ENCODE peak calls at places on chromosomes 3 and 15, in ten cellular contexts. O is GM12864; F is Calu3; V is substantia nigra; K is iPS DF 19.7; R is activated T-cell treated with anti-CD3 and anti-CD28 coated beads for 48 hours; L is non-pigmented ciliary epithelial cell; I is HS-27A; Z is right lobe of liver; H is effector CD4-positive, alpha-beta T cell. D is an unnamed sample.

GRCh38 chr15:101810905-101811304 is 1.1 kb upstream of the OR4F15 start:
- DNase-seq in Z (no peak), R (no peak), K (no peak), L (no peak), H (no peak), V (no peak), O (no peak), I (no peak), F (no peak), D (peak; percentile 37)

GRCh38 chr3:109188726-109189125 is 52.2 kb downstream of the C3orf85 start:
- DNase-seq in K (no peak), Z (no peak), V (no peak), I (no peak), H (no peak), F (no peak), R (no peak), O (no peak), L (no peak), D (no peak)

GRCh38 chr3:17580901-17581300 is 161.5 kb downstream of the TBC1D5 start:
- DNase-seq in V (no peak), R (no peak), L (no peak), I (no peak), H (no peak), O (no peak), K (no peak), F (no peak), Z (no peak), D (no peak)

GRCh38 chr15:85748176-85748575 is 46.5 kb downstream of the KLHL25 start:
- DNase-seq in K (no peak), V (no peak), L (no peak), R (no peak), I (no peak), O (no peak), Z (no peak), H (no peak), F (no peak), D (no peak)

GRCh38 chr3:355622-356021 is 159.1 kb downstream of the CHL1 start:
- DNase-seq in Z (no peak), K (no peak), O (no peak), I (no peak), H (no peak), L (no peak), F (no peak), V (no peak), R (no peak), D (peak; percentile 64)

GRCh38 chr15:20295238-20295811 is 246.3 kb downstream of the GOLGA6L6 start:
- DNase-seq in L (no peak), K (no peak), F (no peak), V (no peak), I (no peak), O (no peak), H (no peak), R (no peak), Z (no peak), D (no peak)

GRCh38 chr3:57048728-57049127 is 11.7 kb upstream of the SPATA12 start:
- DNase-seq in L (no peak), F (no peak), I (no peak), O (no peak), V (no peak), R (no peak), Z (no peak), H (no peak), K (no peak), D (peak; percentile 38)

GRCh38 chr3:50269977-50270413 is 1.0 kb downstream of the SEMA3B start:
- DNase-seq in I (no peak), V (no peak), K (no peak), O (no peak), F (peak; percentile 43), Z (no peak), R (no peak), H (no peak), L (no peak), D (peak; percentile 65)

GRCh38 chr3:168575750-168576149 is 480.0 kb upstream of the GOLIM4 start:
- DNase-seq in Z (no peak), K (no peak), V (no peak), L (no peak), I (no peak), F (no peak), O (no peak), H (no peak), R (no peak), D (no peak)

GRCh38 chr3:58009026-58009748 is 965 bp downstream of the FLNB start:
- DNase-seq in Z (peak; percentile 69), K (no peak), I (no peak), F (no peak), V (no peak), R (peak; percentile 30), L (no peak), H (peak; percentile 28), O (no peak), D (peak; percentile 40)

GRCh38 chr15:31080618-31081017 is 20.9 kb downstream of the TRPM1 start:
- DNase-seq in Z (peak; percentile 83), I (no peak), H (no peak), F (no peak), O (no peak), R (peak; percentile 12), K (no peak), V (no peak), L (no peak), D (peak; percentile 30)

GRCh38 chr15:58201536-58201935 is 63.4 kb downstream of the AQP9 start:
- DNase-seq in F (no peak), V (no peak), R (no peak), Z (no peak), I (no peak), O (no peak), H (no peak), L (peak; percentile 13), K (no peak), D (no peak)